ENCODE peak calls at places on chromosomes 2 and 18, in six cellular contexts. J is GM13976, U is non-pigmented ciliary epithelial cell, P is RKO, Z is GM10248, E is EL. Q is an unnamed sample.

GRCh38 chr2:29966256-29966655 is 44.9 kb upstream of the ALK start:
- DNase-seq in Z (no peak), P (no peak), E (no peak), U (no peak), J (no peak), Q (no peak)

GRCh38 chr2:219615036-219615435 is 12.4 kb upstream of the SLC4A3 start:
- DNase-seq in Z (no peak), E (no peak), U (no peak), J (no peak), P (no peak), Q (no peak)

GRCh38 chr18:74928194-74928968 is 280.6 kb downstream of the PTGR3 start:
- DNase-seq in Z (no peak), J (no peak), P (no peak), E (no peak), U (no peak), Q (no peak)

GRCh38 chr2:86492057-86492456 is 50.9 kb downstream of the KDM3A start:
- DNase-seq in Z (no peak), E (no peak), U (no peak), P (no peak), J (no peak), Q (no peak)

GRCh38 chr2:212013656-212014055 is 524.9 kb downstream of the ERBB4 start:
- DNase-seq in U (no peak), J (no peak), Z (no peak), E (peak), P (no peak), Q (no peak)

GRCh38 chr18:78630356-78630755 is 349.3 kb upstream of the SALL3 start:
- DNase-seq in E (no peak), J (no peak), U (no peak), Z (no peak), P (no peak), Q (no peak)

GRCh38 chr2:151776367-151776766 is 42.1 kb upstream of the NEB start:
- DNase-seq in U (no peak), P (no peak), Z (no peak), J (no peak), E (no peak), Q (no peak)

GRCh38 chr2:238754259-238754658 is 93.6 kb upstream of the TWIST2 start:
- DNase-seq in Z (no peak), J (no peak), E (no peak), U (no peak), P (peak), Q (no peak)

GRCh38 chr2:152647417-152648010 is 69.7 kb downstream of the PRPF40A start:
- DNase-seq in J (no peak), Z (no peak), P (no peak), E (peak), U (no peak), Q (peak)

GRCh38 chr2:70501728-70502127 is 51.9 kb downstream of the TGFA start:
- DNase-seq in Z (no peak), U (no peak), P (no peak), J (no peak), E (no peak), Q (no peak)

GRCh38 chr2:238924496-238925195 is 76.8 kb downstream of the TWIST2 start:
- DNase-seq in Z (no peak), E (no peak), U (no peak), P (no peak), J (no peak), Q (no peak)

GRCh38 chr2:159912580-159912979 is 114.6 kb upstream of the CD302 start:
- DNase-seq in U (no peak), J (no peak), P (no peak), Z (no peak), E (no peak), Q (no peak)

GRCh38 chr18:10378688-10379465 is 75.6 kb upstream of the APCDD1 start:
- DNase-seq in E (peak), U (no peak), Z (no peak), J (no peak), P (no peak), Q (peak)

GRCh38 chr2:177036754-177037153 is 175.8 kb upstream of the HNRNPA3 start:
- DNase-seq in Z (no peak), U (no peak), J (no peak), P (no peak), E (no peak), Q (no peak)

GRCh38 chr2:50922506-50922905 is 109.4 kb downstream of the NRXN1 start:
- DNase-seq in P (no peak), J (no peak), Z (no peak), U (no peak), E (no peak), Q (no peak)

GRCh38 chr18:59919026-59919425 is 19.2 kb downstream of the PMAIP1 start:
- DNase-seq in J (no peak), U (no peak), E (no peak), P (no peak), Z (no peak), Q (no peak)

GRCh38 chr2:82852787-82853186 is 1606.3 kb downstream of the SUCLG1 start:
- DNase-seq in J (no peak), U (no peak), Z (no peak), P (no peak), E (no peak), Q (no peak)

GRCh38 chr2:113277474-113278072 is 1.1 kb downstream of the PAX8 start:
- DNase-seq in P (no peak), Z (no peak), E (no peak), J (peak), U (no peak), Q (no peak)

GRCh38 chr2:28680657-28681056 is 71.0 kb upstream of the PPP1CB start:
- DNase-seq in U (no peak), Z (no peak), E (no peak), J (no peak), P (no peak), Q (no peak)

GRCh38 chr2:102187191-102188150 is 648 bp downstream of the IL1RL2 start:
- DNase-seq in Z (peak), E (peak), U (no peak), J (peak), P (no peak), Q (no peak)

GRCh38 chr2:33340265-33340664 is 136.2 kb upstream of the RASGRP3 start:
- DNase-seq in Z (no peak), E (no peak), J (no peak), P (no peak), U (no peak), Q (peak)

GRCh38 chr2:117785740-117786139 is 28.8 kb upstream of the DDX18 start:
- DNase-seq in J (peak), E (peak), Z (peak), P (peak), U (peak), Q (peak)

GRCh38 chr2:133377021-133377481 is 191.2 kb downstream of the NCKAP5 start:
- DNase-seq in Z (no peak), U (no peak), P (no peak), E (peak), J (no peak), Q (no peak)

GRCh38 chr2:234463626-234464290 is 33.1 kb downstream of the ARL4C start:
- DNase-seq in P (no peak), Z (no peak), J (no peak), E (no peak), U (no peak), Q (no peak)

GRCh38 chr2:86068098-86069047 is 37.3 kb downstream of the POLR1A start:
- DNase-seq in Z (peak), E (peak), J (peak), U (no peak), P (no peak), Q (no peak)

GRCh38 chr18:3042337-3042736 is 29.4 kb upstream of the LPIN2 start:
- DNase-seq in U (no peak), Z (no peak), J (no peak), P (no peak), E (no peak), Q (no peak)

GRCh38 chr2:20313659-20314058 is 37.0 kb downstream of the PUM2 start:
- DNase-seq in E (peak), U (no peak), J (no peak), Z (no peak), P (peak), Q (peak)

GRCh38 chr2:46032996-46033395 is 264.2 kb upstream of the EPAS1 start:
- DNase-seq in J (no peak), U (no peak), P (no peak), E (no peak), Z (no peak), Q (no peak)

GRCh38 chr2:160427629-160428424 is 65.8 kb downstream of the RBMS1 start:
- DNase-seq in J (no peak), P (no peak), Z (no peak), E (peak), U (no peak), Q (peak)

GRCh38 chr2:84849271-84849952 is 31.5 kb downstream of the TRABD2A start:
- DNase-seq in U (no peak), J (no peak), Z (no peak), E (peak), P (no peak), Q (no peak)

GRCh38 chr2:191109888-191110287 is 40.9 kb downstream of the STAT4 start:
- DNase-seq in E (no peak), U (peak), P (no peak), Z (peak), J (no peak), Q (no peak)

GRCh38 chr18:21191596-21192307 is 50.3 kb upstream of the GREB1L start:
- DNase-seq in U (peak), Z (no peak), J (no peak), P (peak), E (peak), Q (peak)

GRCh38 chr2:20962939-20963543 is 80.8 kb downstream of the APOB start:
- DNase-seq in Z (peak), J (peak), P (peak), U (peak), E (peak), Q (peak)

GRCh38 chr2:212906620-212907019 is 244.8 kb downstream of the IKZF2 start:
- DNase-seq in Z (no peak), P (no peak), J (no peak), U (no peak), E (no peak), Q (no peak)

GRCh38 chr2:119408221-119408619 is 23.4 kb upstream of the TMEM37 start:
- DNase-seq in U (no peak), J (no peak), Z (no peak), E (no peak), P (no peak), Q (no peak)